ENCODE peak calls at places on chromosomes 7 and 10, in eight cellular contexts. C, B, T, I, Q, D, H and X are unnamed samples.

GRCh38 chr10:4661572-4662255 is 164.3 kb upstream of the AKR1E2 start:
- DNase-seq in C (peak; percentile 25), B (no peak), T (peak; percentile 63), I (no peak), Q (peak; percentile 5), D (no peak), H (no peak), X (no peak)

GRCh38 chr10:103618575-103619423 is 125.3 kb downstream of the NEURL1 start:
- DNase-seq in C (no peak), B (peak; percentile 88), T (no peak), I (no peak), Q (peak; percentile 58), D (no peak), H (no peak), X (peak; percentile 52)

GRCh38 chr10:27893320-27894014 is 105.4 kb downstream of the ODAD2 start:
- DNase-seq in C (peak; percentile 6), B (no peak), T (no peak), I (peak; percentile 18), Q (no peak), D (no peak), H (no peak), X (no peak)

GRCh38 chr10:63837043-63837442 is 315.8 kb downstream of the REEP3 start:
- DNase-seq in C (no peak), B (no peak), T (no peak), I (no peak), Q (no peak), D (no peak), H (no peak), X (no peak)

GRCh38 chr10:94038024-94038423 is 44.3 kb downstream of the PLCE1 start:
- DNase-seq in C (peak; percentile 10), B (peak; percentile 40), T (no peak), I (no peak), Q (no peak), D (no peak), H (no peak), X (no peak)

GRCh38 chr10:132488231-132488821 is 49.3 kb upstream of the INPP5A start:
- DNase-seq in C (no peak), B (no peak), T (peak; percentile 42), I (no peak), Q (no peak), D (no peak), H (peak; percentile 45), X (no peak)

GRCh38 chr7:43791-44540 is 148.4 kb upstream of the FAM20C start:
- DNase-seq in C (no peak), B (no peak), T (peak; percentile 41), I (no peak), Q (no peak), D (peak; percentile 22), H (peak; percentile 27), X (no peak)

GRCh38 chr10:5490698-5491464 is 8.5 kb downstream of the CALML5 start:
- DNase-seq in C (no peak), B (no peak), T (peak; percentile 59), I (no peak), Q (no peak), D (no peak), H (no peak), X (no peak)

GRCh38 chr7:78019457-78020130 is 221.0 kb downstream of the PHTF2 start:
- DNase-seq in C (peak; percentile 85), B (peak; percentile 94), T (peak; percentile 92), I (peak; percentile 91), Q (peak; percentile 89), D (peak; percentile 70), H (peak; percentile 91), X (peak; percentile 93)

GRCh38 chr7:16585540-16585939 is 58.9 kb downstream of the LRRC72 start:
- DNase-seq in C (no peak), B (no peak), T (no peak), I (no peak), Q (no peak), D (no peak), H (no peak), X (no peak)

GRCh38 chr7:41134242-41134872 is 568.5 kb downstream of the INHBA start:
- DNase-seq in C (peak; percentile 70), B (no peak), T (no peak), I (peak; percentile 58), Q (no peak), D (no peak), H (no peak), X (peak; percentile 23)

GRCh38 chr10:112465299-112465882 is 18.4 kb downstream of the VTI1A start:
- DNase-seq in C (no peak), B (no peak), T (no peak), I (no peak), Q (no peak), D (no peak), H (no peak), X (no peak)

GRCh38 chr7:98168181-98168903 is 42.9 kb upstream of the BHLHA15 start:
- DNase-seq in C (peak; percentile 69), B (peak; percentile 70), T (peak; percentile 78), I (peak; percentile 52), Q (no peak), D (peak; percentile 79), H (no peak), X (peak; percentile 80)

GRCh38 chr10:110646417-110647135 is 2.4 kb downstream of the RBM20 start:
- DNase-seq in C (no peak), B (no peak), T (no peak), I (no peak), Q (no peak), D (no peak), H (no peak), X (no peak)

GRCh38 chr7:90180011-90180585 is 25.8 kb downstream of the STEAP1 start:
- DNase-seq in C (no peak), B (peak; percentile 85), T (no peak), I (peak; percentile 53), Q (no peak), D (no peak), H (no peak), X (peak; percentile 63)

GRCh38 chr10:88374392-88375145 is 208.5 kb downstream of the RNLS start:
- DNase-seq in C (no peak), B (peak; percentile 16), T (no peak), I (no peak), Q (no peak), D (no peak), H (no peak), X (no peak)

GRCh38 chr10:122706467-122706866 is 6.8 kb upstream of the C10orf120 start:
- DNase-seq in C (no peak), B (no peak), T (no peak), I (no peak), Q (no peak), D (no peak), H (no peak), X (no peak)

GRCh38 chr10:89224697-89225443 is 17.8 kb upstream of the CH25H start:
- DNase-seq in C (no peak), B (peak; percentile 46), T (no peak), I (no peak), Q (no peak), D (no peak), H (no peak), X (no peak)

GRCh38 chr7:131103997-131104396 is 223.7 kb upstream of the MKLN1 start:
- DNase-seq in C (peak; percentile 77), B (peak; percentile 91), T (no peak), I (no peak), Q (no peak), D (no peak), H (no peak), X (peak; percentile 67)

GRCh38 chr7:139713835-139714162 is 64.0 kb downstream of the HIPK2 start:
- DNase-seq in C (no peak), B (no peak), T (no peak), I (no peak), Q (no peak), D (no peak), H (no peak), X (no peak)

GRCh38 chr10:110446954-110447608 is 50.6 kb upstream of the DUSP5 start:
- DNase-seq in C (peak; percentile 85), B (peak; percentile 94), T (peak; percentile 63), I (peak; percentile 60), Q (no peak), D (no peak), H (no peak), X (peak; percentile 44)

GRCh38 chr10:120981601-120982381 is 130.6 kb downstream of the WDR11 start:
- DNase-seq in C (peak; percentile 4), B (no peak), T (no peak), I (no peak), Q (no peak), D (no peak), H (no peak), X (no peak)
- H3K4me1 ChIP-seq in C (peaks cover 19% of the 10 kb centered on the region), B (peaks cover 19% of the 10 kb centered on the region), T (peaks cover 10% of the 10 kb centered on the region), I (peaks cover 15% of the 10 kb centered on the region), Q (peaks cover 9% of the 10 kb centered on the region), D (no peaks in the 10 kb centered on the region), H (no peaks in the 10 kb centered on the region), X (no peaks in the 10 kb centered on the region)

DNA sequence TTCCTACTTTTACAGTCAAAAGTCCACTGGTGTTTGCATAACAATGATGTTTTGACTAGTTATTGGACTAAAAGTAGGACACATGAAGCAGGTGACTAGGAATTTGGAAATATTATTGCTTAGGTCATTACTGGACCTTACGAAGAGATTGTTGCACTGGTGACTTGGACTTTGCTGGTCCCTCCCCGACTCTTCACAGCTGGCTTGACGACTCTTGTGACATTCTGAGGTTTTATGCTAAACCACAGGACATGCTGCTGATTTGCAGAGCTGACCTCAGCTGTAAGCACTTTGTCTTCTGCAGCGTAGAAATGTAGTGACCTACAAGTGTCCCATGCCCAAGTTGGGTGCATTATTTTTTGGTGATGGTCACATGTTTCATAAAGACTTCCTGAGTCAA is 21.9 kb downstream of the PCBD1 start:
- DNase-seq in C (peak; percentile 57), B (peak; percentile 21), T (no peak), I (no peak), Q (no peak), D (no peak), H (no peak), X (no peak)
- H3K4me1 ChIP-seq in C (peaks cover 5% of the 10 kb centered on the region), B (no peaks in the 10 kb centered on the region), T (no peaks in the 10 kb centered on the region), I (no peaks in the 10 kb centered on the region), Q (no peaks in the 10 kb centered on the region), D (no peaks in the 10 kb centered on the region), H (no peaks in the 10 kb centered on the region), X (peaks cover 8% of the 10 kb centered on the region)

DNA sequence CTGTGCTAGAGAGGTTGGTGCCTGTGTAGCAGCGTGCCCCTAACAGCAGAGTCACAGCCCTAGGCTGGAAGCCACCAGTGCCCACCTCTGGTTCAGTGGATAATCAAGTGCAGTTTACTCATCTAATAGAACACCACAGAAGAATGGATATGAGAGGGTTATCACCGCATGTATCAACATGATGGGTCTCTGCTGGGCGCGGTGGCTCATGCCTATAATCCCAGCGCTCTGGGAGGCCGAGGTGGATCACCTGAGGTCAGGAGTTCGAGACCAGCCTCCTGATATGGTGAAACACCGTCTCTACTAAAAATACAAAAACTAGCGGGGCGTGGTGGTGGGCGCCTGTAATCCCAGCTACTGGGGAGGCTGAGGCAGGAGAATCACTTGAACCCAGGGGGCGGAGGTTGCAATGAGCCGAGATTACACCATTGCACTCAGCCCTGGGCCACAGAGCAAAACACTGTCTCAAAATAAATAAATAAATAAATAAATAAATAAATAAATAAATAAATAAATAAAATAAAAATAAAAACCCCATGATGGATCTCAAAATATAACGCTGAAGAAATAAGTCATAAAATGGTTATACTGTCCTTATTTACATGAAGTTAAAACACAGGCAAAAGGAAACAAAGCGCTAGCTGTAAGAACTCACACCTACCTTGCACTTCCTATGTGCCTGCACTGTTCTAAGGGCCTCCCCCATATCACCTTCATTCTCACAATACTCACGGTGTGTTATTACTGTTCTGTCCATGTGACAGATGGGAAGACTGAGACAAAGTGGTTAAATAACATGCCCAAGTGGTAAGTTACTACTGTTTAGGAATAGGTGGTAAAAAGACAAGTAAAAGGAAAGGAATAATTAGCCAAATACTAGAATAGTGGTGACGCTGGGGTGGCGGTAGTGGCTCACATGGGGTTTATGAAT is 70.9 kb downstream of the AMZ1 start:
- DNase-seq in C (no peak), B (no peak), T (no peak), I (no peak), Q (no peak), D (no peak), H (no peak), X (no peak)
- H3K4me1 ChIP-seq in C (peaks cover 30% of the 10 kb centered on the region), B (peaks cover 49% of the 10 kb centered on the region), T (peaks cover 45% of the 10 kb centered on the region), I (peaks cover 35% of the 10 kb centered on the region), Q (peaks cover 61% of the 10 kb centered on the region), D (peaks cover 11% of the 10 kb centered on the region), H (peaks cover 10% of the 10 kb centered on the region), X (peaks cover 73% of the 10 kb centered on the region)

GRCh38 chr10:72337039-72337629 is 17.6 kb downstream of the DNAJB12 start:
- DNase-seq in C (peak; percentile 76), B (peak; percentile 86), T (peak; percentile 94), I (peak; percentile 77), Q (peak; percentile 54), D (peak; percentile 71), H (peak; percentile 88), X (peak; percentile 90)
- H3K4me1 ChIP-seq in C (peaks cover 53% of the 10 kb centered on the region), B (peaks cover 18% of the 10 kb centered on the region), T (peaks cover 64% of the 10 kb centered on the region), I (peaks cover 19% of the 10 kb centered on the region), Q (peaks cover 51% of the 10 kb centered on the region), D (peaks cover 57% of the 10 kb centered on the region), H (peaks cover 27% of the 10 kb centered on the region), X (peaks cover 18% of the 10 kb centered on the region)